ENCODE peak calls at places on chromosomes 13 and 19, in seven cellular contexts. E, B, F, K, C, N and H are unnamed samples.

GRCh38 chr19:48354332-48354992 is 9.3 kb downstream of the TMEM143 start:
- DNase-seq in E (no peak), B (no peak), F (no peak), K (no peak), C (peak), N (no peak), H (no peak)

GRCh38 chr13:80312012-80312704 is 28.8 kb downstream of the SPRY2 start:
- DNase-seq in E (no peak), B (no peak), F (no peak), K (no peak), C (no peak), N (no peak), H (no peak)

GRCh38 chr13:23792680-23793079 is 96.5 kb downstream of the MIPEP start:
- DNase-seq in E (no peak), B (no peak), F (no peak), K (no peak), C (no peak), N (no peak), H (no peak)

GRCh38 chr13:65679240-65679639 is 1550.9 kb downstream of the PCDH9 start:
- DNase-seq in E (no peak), B (no peak), F (no peak), K (no peak), C (no peak), N (no peak), H (peak)

GRCh38 chr13:90416519-90416918 is 931.0 kb upstream of the MIR17HG start:
- DNase-seq in E (no peak), B (peak), F (no peak), K (no peak), C (peak), N (no peak), H (peak)

GRCh38 chr13:39047560-39047959 is 9.3 kb downstream of the NHLRC3 start:
- DNase-seq in E (no peak), B (no peak), F (no peak), K (no peak), C (peak), N (no peak), H (no peak)

GRCh38 chr19:29875931-29876330 is 64.1 kb downstream of the CCNE1 start:
- DNase-seq in E (no peak), B (no peak), F (no peak), K (no peak), C (no peak), N (no peak), H (no peak)

GRCh38 chr13:82879921-82880320 is 1002.4 kb downstream of the SLITRK1 start:
- DNase-seq in E (no peak), B (no peak), F (no peak), K (no peak), C (no peak), N (no peak), H (no peak)

GRCh38 chr13:27853345-27853744 is 61.1 kb downstream of the GSX1 start:
- DNase-seq in E (no peak), B (no peak), F (no peak), K (no peak), C (no peak), N (no peak), H (no peak)

GRCh38 chr13:90445179-90445578 is 902.3 kb upstream of the MIR17HG start:
- DNase-seq in E (no peak), B (peak), F (peak), K (no peak), C (peak), N (no peak), H (peak)

GRCh38 chr13:30865131-30866009 is 40.7 kb upstream of the MEDAG start:
- DNase-seq in E (peak), B (peak), F (peak), K (peak), C (peak), N (peak), H (peak)
- H3K4me3 ChIP-seq in E (peak), B (peak), F (no peak), K (no peak), C (peak), N (no peak), H (peak)

GRCh38 chr19:1236566-1236965 is 1.2 kb downstream of the CBARP start:
- DNase-seq in E (no peak), B (no peak), F (no peak), K (no peak), C (no peak), N (no peak), H (no peak)

GRCh38 chr19:1239420-1239795 is 1.6 kb upstream of the CBARP start:
- DNase-seq in E (no peak), B (no peak), F (no peak), K (no peak), C (no peak), N (no peak), H (no peak)

GRCh38 chr19:1237027-1237659 is 662 bp downstream of the CBARP start:
- DNase-seq in E (peak), B (no peak), F (no peak), K (no peak), C (no peak), N (no peak), H (peak)

GRCh38 chr19:1238373-1239303 is 833 bp upstream of the CBARP start:
- DNase-seq in E (peak), B (no peak), F (no peak), K (no peak), C (no peak), N (no peak), H (no peak)

GRCh38 chr19:1237754-1238372 is at the start of gene CBARP:
- DNase-seq in E (peak), B (no peak), F (no peak), K (peak), C (peak), N (no peak), H (no peak)
- H3K4me3 ChIP-seq in E (peak), B (peak), F (peak), K (no peak), C (peak), N (peak), H (peak)

DNA sequence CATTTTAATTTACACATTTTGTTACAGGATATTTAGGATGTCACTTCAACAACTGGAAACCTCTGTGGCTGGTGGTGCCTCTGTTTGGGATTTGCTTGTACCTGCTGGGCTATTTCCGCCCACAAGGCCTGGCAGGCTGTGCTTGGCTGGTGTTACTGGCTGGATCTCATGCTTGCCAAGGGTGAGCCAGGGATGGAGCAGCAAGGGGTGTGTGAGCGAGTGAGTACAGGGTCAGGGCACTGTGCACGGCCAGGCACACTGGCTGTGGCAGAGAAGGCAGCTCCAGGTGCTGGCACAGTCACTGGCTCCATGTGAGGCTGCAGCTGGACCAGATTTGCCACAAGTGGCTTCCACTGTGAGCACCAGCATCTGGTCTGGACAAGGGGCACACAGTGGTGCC is 1254.8 kb downstream of the SLITRK5 start:
- DNase-seq in E (no peak), B (no peak), F (no peak), K (no peak), C (no peak), N (no peak), H (no peak)
- H3K4me3 ChIP-seq in E (no peak), B (no peak), F (no peak), K (no peak), C (no peak), N (no peak), H (no peak)

DNA sequence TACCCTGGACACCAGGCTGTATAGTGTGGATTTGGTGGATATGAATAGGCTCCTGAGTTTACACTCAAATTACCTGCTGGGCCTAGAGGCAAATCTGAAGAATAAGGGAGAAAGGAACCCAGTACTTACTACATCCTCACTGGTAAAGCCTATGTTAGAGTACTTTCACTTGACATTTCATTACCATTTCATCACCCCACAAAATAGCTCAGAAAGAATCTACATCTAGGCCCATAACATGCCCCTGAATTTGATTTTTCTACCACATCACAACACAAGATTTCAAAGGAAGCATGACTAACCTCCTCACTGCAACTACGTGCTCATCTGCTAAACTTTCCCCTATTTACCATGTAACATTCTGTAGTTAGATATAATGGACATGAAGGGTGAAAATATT is 43.3 kb downstream of the VWA8 start:
- DNase-seq in E (no peak), B (peak), F (no peak), K (no peak), C (no peak), N (no peak), H (peak)
- H3K4me3 ChIP-seq in E (no peak), B (no peak), F (no peak), K (no peak), C (no peak), N (no peak), H (no peak)

GRCh38 chr19:5288347-5288739 is 52.3 kb downstream of the PTPRS start:
- DNase-seq in E (no peak), B (no peak), F (no peak), K (no peak), C (no peak), N (no peak), H (no peak)
- H3K4me3 ChIP-seq in E (no peak), B (no peak), F (no peak), K (no peak), C (no peak), N (no peak), H (no peak)

GRCh38 chr13:48561461-48562224 is 28.8 kb upstream of the RCBTB2 start:
- DNase-seq in E (no peak), B (no peak), F (no peak), K (no peak), C (peak), N (no peak), H (no peak)

GRCh38 chr13:48564046-48564445 is 31.2 kb upstream of the RCBTB2 start:
- DNase-seq in E (no peak), B (no peak), F (no peak), K (no peak), C (peak), N (no peak), H (peak)

GRCh38 chr13:48560657-48561337 is 27.9 kb upstream of the RCBTB2 start:
- DNase-seq in E (no peak), B (no peak), F (no peak), K (no peak), C (no peak), N (no peak), H (no peak)

GRCh38 chr13:48563611-48564010 is 30.7 kb upstream of the RCBTB2 start:
- DNase-seq in E (no peak), B (no peak), F (no peak), K (no peak), C (no peak), N (no peak), H (no peak)

DNA sequence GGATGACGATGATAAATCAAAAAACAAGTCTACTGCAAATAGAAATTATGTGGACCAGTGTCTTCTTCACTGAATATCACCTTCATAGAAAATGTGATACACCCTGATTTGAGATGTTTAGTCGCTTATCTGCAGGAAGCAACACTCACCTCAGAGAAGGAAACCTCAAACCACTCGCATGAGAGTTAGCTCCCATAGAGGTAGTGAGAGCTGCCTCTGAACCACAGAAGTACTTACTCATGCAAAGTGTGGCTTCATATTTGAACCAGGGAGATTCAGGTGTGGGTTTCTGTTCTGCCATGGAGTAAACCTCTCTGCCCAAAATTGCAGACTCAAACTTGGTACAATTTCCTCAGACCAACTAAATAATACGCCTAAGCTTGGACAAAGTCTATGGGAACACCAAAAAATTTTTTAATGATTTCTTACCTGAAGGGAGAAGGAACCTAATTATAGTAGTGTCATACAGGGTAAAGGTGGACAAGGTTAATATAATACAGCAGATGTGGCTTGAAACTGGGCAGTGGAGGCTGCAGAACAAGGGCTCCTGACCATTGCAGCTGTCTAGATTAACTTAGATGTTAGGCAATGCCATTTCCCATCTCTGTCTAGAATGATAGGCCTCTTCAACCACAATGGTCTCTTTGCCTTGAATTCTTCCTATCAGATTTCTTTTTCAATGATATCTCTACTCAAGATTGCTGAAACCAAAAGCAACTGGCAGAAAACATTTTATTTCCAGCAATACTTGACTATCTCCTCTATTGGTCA is 29.6 kb upstream of the RCBTB2 start:
- DNase-seq in E (no peak), B (no peak), F (no peak), K (peak), C (peak), N (no peak), H (no peak)
- H3K4me3 ChIP-seq in E (no peak), B (no peak), F (no peak), K (peak), C (peak), N (no peak), H (no peak)

DNA sequence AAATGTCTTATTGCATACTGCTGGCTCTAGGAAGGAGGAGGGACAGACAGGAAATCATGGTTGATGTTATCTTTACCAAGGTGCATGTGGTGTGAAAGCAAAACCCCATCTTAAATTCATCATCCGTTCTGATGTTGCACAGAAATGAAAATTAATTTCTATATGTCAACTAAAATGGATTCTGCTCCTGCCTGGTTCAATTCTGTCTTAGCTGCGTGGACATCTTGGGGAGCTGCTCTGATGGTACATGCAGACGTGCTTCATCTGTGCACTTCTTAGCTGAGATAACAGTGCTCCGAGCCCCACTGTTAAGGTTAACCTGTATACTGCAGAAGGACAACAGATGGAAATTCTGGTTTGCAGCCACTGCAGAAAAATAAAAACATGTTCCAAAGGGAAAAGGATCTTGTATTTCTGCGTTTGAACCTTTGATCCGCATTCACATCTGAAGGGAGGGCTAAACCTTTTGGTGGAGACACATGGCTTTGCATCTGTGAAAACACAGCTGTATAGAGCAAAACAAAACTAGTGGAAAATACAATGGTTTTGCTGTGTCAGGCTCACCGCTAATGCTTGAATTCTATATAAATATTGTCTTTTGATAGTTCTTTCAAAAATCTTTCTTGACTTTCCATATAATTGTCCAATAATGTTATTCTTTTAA is 155.7 kb downstream of the TM9SF2 start:
- DNase-seq in E (no peak), B (no peak), F (no peak), K (peak), C (no peak), N (no peak), H (no peak)
- H3K4me3 ChIP-seq in E (no peak), B (no peak), F (no peak), K (peak), C (no peak), N (no peak), H (no peak)

GRCh38 chr19:16041571-16042386 is 34.5 kb upstream of the TPM4 start:
- DNase-seq in E (peak), B (peak), F (peak), K (peak), C (peak), N (peak), H (peak)

GRCh38 chr19:16039081-16039480 is 37.2 kb upstream of the TPM4 start:
- DNase-seq in E (no peak), B (no peak), F (no peak), K (no peak), C (no peak), N (no peak), H (no peak)

GRCh38 chr19:16039545-16039944 is 36.8 kb upstream of the TPM4 start:
- DNase-seq in E (no peak), B (no peak), F (no peak), K (no peak), C (no peak), N (no peak), H (no peak)

GRCh38 chr19:16042533-16043085 is 33.7 kb upstream of the TPM4 start:
- DNase-seq in E (no peak), B (no peak), F (no peak), K (no peak), C (peak), N (no peak), H (peak)

DNA sequence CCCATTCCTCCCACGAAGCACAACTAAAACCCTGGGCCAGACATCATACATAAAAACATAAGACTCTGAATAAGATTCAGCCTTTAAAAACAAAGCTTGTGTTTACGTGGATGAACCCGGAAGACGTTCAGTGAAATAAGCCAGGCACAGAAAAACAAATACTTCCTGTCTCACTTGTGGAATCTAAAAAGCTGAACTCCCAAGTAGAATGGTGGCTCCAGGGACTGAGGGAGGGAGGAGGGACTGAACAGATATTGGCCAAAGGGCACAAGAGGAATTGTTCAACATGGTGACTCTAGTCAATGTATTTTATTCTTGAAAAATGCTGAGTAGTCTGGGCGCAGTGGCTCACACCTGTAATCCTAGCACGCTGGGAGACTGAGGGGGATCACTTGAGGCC is 35.7 kb upstream of the TPM4 start:
- DNase-seq in E (no peak), B (no peak), F (no peak), K (no peak), C (no peak), N (no peak), H (peak)
- H3K4me3 ChIP-seq in E (no peak), B (no peak), F (no peak), K (no peak), C (no peak), N (no peak), H (no peak)

DNA sequence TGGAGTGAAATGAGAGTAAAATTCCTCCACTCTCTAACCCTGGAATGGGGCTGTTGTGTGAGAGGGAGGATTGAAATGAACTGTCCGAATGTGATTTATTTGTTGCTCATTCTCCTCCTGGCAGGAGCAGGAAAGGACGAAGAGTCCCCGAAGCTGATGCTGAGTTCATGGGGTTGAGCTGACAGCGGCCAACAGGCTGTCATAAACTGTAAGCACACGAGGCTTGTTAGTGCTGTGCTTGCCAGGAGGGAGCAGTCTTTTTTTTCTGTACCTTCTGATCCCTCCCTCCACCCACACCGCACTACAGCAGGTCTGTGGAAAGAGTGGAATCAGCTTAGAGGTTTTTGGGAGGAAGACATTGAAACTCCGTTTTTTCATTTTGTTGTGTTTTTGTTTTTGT is 33.0 kb upstream of the ZNF331 start:
- DNase-seq in E (peak), B (no peak), F (no peak), K (no peak), C (no peak), N (peak), H (peak)
- H3K4me3 ChIP-seq in E (peak), B (no peak), F (no peak), K (no peak), C (no peak), N (peak), H (peak)

DNA sequence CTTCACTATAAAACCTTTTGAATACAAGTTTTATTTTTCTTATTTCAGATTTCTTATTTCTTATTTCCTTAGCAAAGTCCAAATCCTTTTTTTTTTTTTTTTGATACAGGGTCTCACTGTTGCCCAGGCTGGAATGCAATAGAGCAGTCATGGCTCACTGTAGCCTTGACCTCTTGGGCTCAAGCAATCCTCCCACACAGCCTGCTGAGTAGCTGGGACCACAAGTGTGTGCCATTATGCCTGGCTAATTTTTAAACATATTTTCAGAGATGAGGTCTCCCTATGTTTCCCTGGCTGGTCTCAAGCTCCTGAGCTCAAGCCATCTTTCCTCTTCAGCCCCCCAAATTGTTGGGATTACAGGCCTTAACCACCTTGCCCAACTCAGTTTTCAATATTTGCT is 334.3 kb downstream of the DLEU7 start:
- DNase-seq in E (no peak), B (no peak), F (no peak), K (no peak), C (no peak), N (no peak), H (no peak)
- H3K4me3 ChIP-seq in E (no peak), B (no peak), F (no peak), K (no peak), C (no peak), N (no peak), H (no peak)